ENCODE peak calls at places on chromosomes 12 and 14, in five cellular contexts. Y is GM23248, A is hepatocyte, F is adipocyte, E is stomach. U is an unnamed sample. For H3K27me3, the result is how much of the 10 kb centered on the place peaks cover.

GRCh38 chr12:43676183-43676813 is 82.3 kb downstream of the PUS7L start:
- DNase-seq in A (peak), E (no peak), F (no peak), Y (peak), U (peak)

GRCh38 chr14:28766505-28767238 is at the start of gene FOXG1:
- DNase-seq in E (no peak), F (no peak), A (no peak), Y (peak), U (peak)

GRCh38 chr14:28707814-28708213 is 58.8 kb upstream of the FOXG1 start:
- DNase-seq in E (no peak), F (peak), A (no peak), Y (peak), U (no peak)

GRCh38 chr12:12167847-12168246 is 97.1 kb downstream of the BCL2L14 start:
- DNase-seq in Y (no peak), A (no peak), F (no peak), E (no peak), U (no peak)

GRCh38 chr12:16350682-16351081 is 3.2 kb downstream of the MGST1 start:
- DNase-seq in A (peak), E (no peak), Y (peak), F (peak), U (no peak)

GRCh38 chr12:108757842-108758241 is 26.5 kb upstream of the CORO1C start:
- DNase-seq in F (no peak), E (no peak), A (no peak), Y (no peak), U (no peak)

GRCh38 chr12:113222730-113223531 is 1.7 kb downstream of the TPCN1 start:
- DNase-seq in Y (peak), F (peak), A (peak), E (peak), U (peak)

GRCh38 chr12:94589591-94590001 is 60.8 kb downstream of the TMCC3 start:
- DNase-seq in E (no peak), A (no peak), F (no peak), Y (no peak), U (no peak)

GRCh38 chr14:56215180-56215579 is 97.0 kb downstream of the PELI2 start:
- DNase-seq in F (no peak), E (no peak), A (no peak), Y (no peak), U (no peak)

GRCh38 chr12:93500667-93501066 is 33.4 kb downstream of the MRPL42 start:
- DNase-seq in Y (no peak), F (no peak), E (no peak), A (no peak), U (no peak)

GRCh38 chr12:93497456-93497855 is 30.1 kb downstream of the MRPL42 start:
- DNase-seq in Y (no peak), A (no peak), E (no peak), F (no peak), U (no peak)

GRCh38 chr12:93502802-93503623 is 35.7 kb downstream of the MRPL42 start:
- DNase-seq in A (peak), E (peak), F (peak), Y (peak), U (no peak)

GRCh38 chr12:93500201-93500600 is 32.9 kb downstream of the MRPL42 start:
- DNase-seq in F (no peak), A (no peak), E (no peak), Y (no peak), U (no peak)
- H3K27me3 ChIP-seq in F (under half), A (under half), E (under half), Y (under half), U (under half)

GRCh38 chr14:53952533-53952932 is 4.1 kb downstream of the BMP4 start:
- DNase-seq in A (peak), F (peak), Y (no peak), E (no peak), U (peak)
- H3K27me3 ChIP-seq in A (under half), F (under half), Y (half or more), E (under half), U (half or more)

GRCh38 chr12:102955926-102956737 is 1.3 kb upstream of the ASCL1 start:
- DNase-seq in Y (peak), F (no peak), E (no peak), A (peak), U (peak)

GRCh38 chr12:102956738-102957338 is 636 bp upstream of the ASCL1 start:
- DNase-seq in E (no peak), A (no peak), Y (no peak), F (no peak), U (no peak)

GRCh38 chr12:102958073-102958829 is 777 bp downstream of the ASCL1 start:
- DNase-seq in E (no peak), F (peak), A (peak), Y (peak), U (peak)

GRCh38 chr12:102958830-102959176 is 1.3 kb downstream of the ASCL1 start:
- DNase-seq in F (no peak), Y (no peak), A (no peak), E (no peak), U (no peak)

DNA sequence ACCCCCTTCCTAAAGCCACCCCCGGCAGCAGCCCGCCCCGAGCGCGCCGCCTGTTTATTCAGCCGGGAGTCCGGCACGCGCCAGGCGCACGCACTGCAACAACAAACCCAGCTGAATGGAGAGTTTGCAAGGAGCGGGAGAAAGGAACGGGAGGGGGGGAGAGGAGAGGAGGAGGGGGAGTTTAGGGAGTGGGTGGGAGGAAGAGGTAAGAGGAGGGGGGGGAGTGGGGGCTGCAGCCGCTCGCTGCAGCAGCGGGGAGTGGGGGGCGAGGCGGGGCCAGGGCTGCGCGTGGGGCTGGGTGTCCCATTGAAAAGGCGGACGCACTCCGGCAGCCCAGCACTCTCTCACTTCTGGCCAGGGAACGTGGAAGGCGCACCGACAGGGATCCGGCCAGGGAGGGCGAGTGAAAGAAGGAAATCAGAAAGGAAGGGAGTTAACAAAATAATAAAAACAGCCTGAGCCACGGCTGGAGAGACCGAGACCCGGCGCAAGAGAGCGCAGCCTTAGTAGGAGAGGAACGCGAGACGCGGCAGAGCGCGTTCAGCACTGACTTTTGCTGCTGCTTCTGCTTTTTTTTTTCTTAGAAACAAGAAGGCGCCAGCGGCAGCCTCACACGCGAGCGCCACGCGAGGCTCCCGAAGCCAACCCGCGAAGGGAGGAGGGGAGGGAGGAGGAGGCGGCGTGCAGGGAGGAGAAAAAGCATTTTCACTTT is at the start of gene ASCL1:
- DNase-seq in A (peak), Y (peak), E (no peak), F (peak), U (peak)
- H3K27me3 ChIP-seq in A (half or more), Y (half or more), E (half or more), F (half or more), U (half or more)

GRCh38 chr12:10073266-10073665 is 25.5 kb downstream of the CLEC1A start:
- DNase-seq in F (no peak), Y (no peak), E (no peak), A (no peak), U (no peak)
- H3K27me3 ChIP-seq in F (under half), Y (under half), E (under half), A (under half), U (under half)

GRCh38 chr12:106581543-106582263 is 1.1 kb upstream of the RFX4 start:
- DNase-seq in Y (peak), A (peak), F (peak), E (no peak), U (peak)
- H3K27me3 ChIP-seq in Y (half or more), A (half or more), F (half or more), E (half or more), U (half or more)

DNA sequence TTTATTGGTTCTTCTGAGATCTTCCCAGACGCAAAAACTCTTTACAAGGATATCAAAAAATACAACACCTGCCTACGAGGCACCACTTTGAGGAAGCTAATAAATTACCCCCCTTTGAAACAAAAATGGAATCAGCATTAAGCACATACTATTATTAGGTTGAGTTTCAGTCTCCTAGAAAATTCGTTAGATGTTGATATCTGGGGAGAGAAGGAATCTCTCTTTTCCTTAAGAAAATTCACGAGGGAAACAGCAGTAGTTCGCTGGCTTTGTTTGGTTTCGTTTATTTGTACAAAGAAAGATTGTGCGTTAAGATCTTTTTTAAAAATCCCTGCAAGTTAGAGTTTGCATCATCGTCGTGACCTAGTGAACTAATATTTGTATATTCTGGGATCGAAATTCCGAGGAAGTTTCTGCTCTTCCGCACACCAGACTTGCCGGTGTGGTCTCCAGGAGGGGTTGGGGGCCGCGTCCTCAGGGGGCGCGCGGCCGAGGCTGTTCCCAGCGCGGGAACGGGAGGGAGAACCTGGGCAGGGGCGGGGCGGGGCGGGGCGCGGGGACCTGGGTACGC is 12.1 kb downstream of the NKX2-1 start:
- DNase-seq in Y (no peak), E (no peak), A (no peak), F (no peak), U (no peak)
- H3K27me3 ChIP-seq in Y (half or more), E (half or more), A (half or more), F (half or more), U (half or more)

GRCh38 chr12:70364695-70365397 is 1.2 kb upstream of the KCNMB4 start:
- DNase-seq in F (no peak), Y (no peak), E (no peak), A (no peak), U (peak)
- H3K27me3 ChIP-seq in F (under half), Y (under half), E (under half), A (under half), U (under half)

DNA sequence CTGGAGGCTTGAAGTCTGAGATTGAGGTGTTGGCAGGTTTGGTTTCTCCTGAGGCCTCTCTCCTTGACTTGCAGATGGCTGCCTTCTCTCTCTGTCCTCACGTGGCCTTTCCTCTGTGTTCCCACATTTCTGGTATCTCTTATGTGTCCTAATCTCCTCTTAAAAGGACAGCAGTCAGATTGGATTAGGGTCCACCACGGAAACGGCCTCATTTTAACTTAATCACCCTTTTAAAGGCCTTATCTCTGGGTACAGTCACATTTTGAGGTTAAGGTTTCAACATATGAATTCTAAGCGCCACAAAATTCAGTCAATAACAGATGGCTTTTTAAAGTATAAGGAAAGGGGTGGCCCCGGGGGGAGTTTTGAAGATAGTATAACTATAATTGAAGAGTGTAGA is 33.5 kb downstream of the UNC79 start:
- DNase-seq in E (no peak), A (no peak), F (no peak), Y (no peak), U (no peak)
- H3K27me3 ChIP-seq in E (under half), A (under half), F (under half), Y (under half), U (under half)

GRCh38 chr12:1250641-1251040 is 259.6 kb downstream of the ERC1 start:
- DNase-seq in F (no peak), A (no peak), E (no peak), Y (no peak), U (no peak)
- H3K27me3 ChIP-seq in F (under half), A (under half), E (under half), Y (under half), U (under half)

GRCh38 chr12:53791735-53792326 is 40.1 kb upstream of the CISTR start:
- DNase-seq in E (peak), F (peak), Y (peak), A (peak), U (peak)

GRCh38 chr12:53786411-53786810 is 34.6 kb upstream of the CISTR start:
- DNase-seq in E (no peak), F (no peak), A (no peak), Y (no peak), U (no peak)

GRCh38 chr12:53788892-53789291 is 37.1 kb upstream of the CISTR start:
- DNase-seq in Y (no peak), E (no peak), F (no peak), A (no peak), U (no peak)

GRCh38 chr12:53793221-53793620 is 41.4 kb upstream of the CISTR start:
- DNase-seq in Y (no peak), F (no peak), A (no peak), E (no peak), U (no peak)

DNA sequence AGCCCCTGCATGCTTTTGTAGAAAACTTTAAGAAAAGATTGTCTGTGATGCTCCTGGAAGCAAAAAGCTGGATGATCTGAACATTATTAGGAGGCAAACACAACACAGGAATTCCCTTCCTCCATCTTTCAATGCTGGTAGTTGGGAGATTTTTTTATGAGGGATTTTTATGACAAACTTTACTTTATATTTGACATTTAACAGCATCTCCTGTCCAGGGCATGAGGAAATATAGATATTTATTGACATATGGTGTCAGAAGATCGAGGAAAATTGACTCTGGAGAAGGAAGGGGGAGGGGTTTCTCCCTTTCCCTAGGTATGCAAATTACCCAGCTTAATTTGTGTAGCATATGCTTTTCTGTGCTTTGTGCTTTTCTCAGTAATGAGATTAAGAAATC is 37.8 kb upstream of the CISTR start:
- DNase-seq in E (no peak), A (no peak), F (no peak), Y (no peak), U (no peak)
- H3K27me3 ChIP-seq in E (under half), A (half or more), F (under half), Y (half or more), U (under half)